ENCODE peak calls at places on chromosomes 16 and 17, in eight cellular contexts. O, H, Q, K, J, V, S and M are unnamed samples.

GRCh38 chr17:66175892-66176291 is 16.0 kb downstream of the CEP112 start:
- DNase-seq in O (no peak), H (no peak), Q (no peak), K (no peak), J (no peak), V (no peak), S (no peak), M (no peak)

GRCh38 chr16:14309001-14309886 is 238.1 kb downstream of the MRTFB start:
- DNase-seq in O (no peak), H (no peak), Q (no peak), K (peak; percentile 88), J (peak; percentile 89), V (no peak), S (no peak), M (no peak)

GRCh38 chr16:695355-696089 is 5.3 kb upstream of the WDR24 start:
- DNase-seq in O (peak; percentile 33), H (no peak), Q (no peak), K (peak; percentile 70), J (no peak), V (peak; percentile 93), S (no peak), M (no peak)

GRCh38 chr16:1309888-1310831 is 724 bp downstream of the UBE2I start:
- DNase-seq in O (peak; percentile 67), H (peak; percentile 49), Q (peak; percentile 52), K (peak; percentile 64), J (peak; percentile 73), V (peak; percentile 74), S (no peak), M (no peak)

GRCh38 chr17:37291351-37291750 is 84.4 kb upstream of the C17orf78 start:
- DNase-seq in O (no peak), H (no peak), Q (no peak), K (no peak), J (no peak), V (no peak), S (no peak), M (no peak)

GRCh38 chr16:87063543-87063942 is 253.6 kb downstream of the C16orf95 start:
- DNase-seq in O (no peak), H (no peak), Q (no peak), K (no peak), J (no peak), V (no peak), S (no peak), M (no peak)

GRCh38 chr16:86994651-86995171 is 322.5 kb downstream of the C16orf95 start:
- DNase-seq in O (no peak), H (no peak), Q (peak; percentile 88), K (no peak), J (no peak), V (no peak), S (no peak), M (peak; percentile 78)

GRCh38 chr17:73304971-73305786 is 6.6 kb downstream of the CDC42EP4 start:
- DNase-seq in O (peak; percentile 61), H (peak; percentile 74), Q (peak; percentile 88), K (no peak), J (no peak), V (peak; percentile 74), S (no peak), M (no peak)

GRCh38 chr17:2792541-2793169 is 3.6 kb upstream of the RAP1GAP2 start:
- DNase-seq in O (no peak), H (no peak), Q (no peak), K (peak; percentile 45), J (no peak), V (no peak), S (no peak), M (no peak)

GRCh38 chr16:89890200-89890599 is 16.8 kb downstream of the TCF25 start:
- DNase-seq in O (no peak), H (no peak), Q (no peak), K (no peak), J (no peak), V (no peak), S (no peak), M (no peak)

GRCh38 chr16:27228036-27228435 is 24.7 kb downstream of the KDM8 start:
- DNase-seq in O (no peak), H (no peak), Q (no peak), K (no peak), J (no peak), V (peak; percentile 26), S (no peak), M (no peak)

GRCh38 chr16:14202697-14203096 is 131.6 kb downstream of the MRTFB start:
- DNase-seq in O (no peak), H (no peak), Q (peak; percentile 47), K (peak; percentile 21), J (no peak), V (no peak), S (peak; percentile 54), M (no peak)

GRCh38 chr16:5393070-5393469 is 295.5 kb upstream of the EEF2KMT start:
- DNase-seq in O (no peak), H (no peak), Q (no peak), K (no peak), J (no peak), V (no peak), S (no peak), M (no peak)

GRCh38 chr16:23650674-23651073 is 9.4 kb downstream of the DCTN5 start:
- DNase-seq in O (no peak), H (no peak), Q (no peak), K (no peak), J (no peak), V (no peak), S (no peak), M (no peak)

GRCh38 chr17:17131876-17132275 is 74.3 kb downstream of the PLD6 start:
- DNase-seq in O (peak; percentile 17), H (no peak), Q (no peak), K (no peak), J (no peak), V (no peak), S (no peak), M (no peak)

GRCh38 chr17:17127730-17128291 is 78.3 kb downstream of the PLD6 start:
- DNase-seq in O (peak; percentile 11), H (peak; percentile 65), Q (no peak), K (no peak), J (no peak), V (no peak), S (no peak), M (no peak)

GRCh38 chr17:17128476-17129075 is 77.6 kb downstream of the PLD6 start:
- DNase-seq in O (peak; percentile 8), H (no peak), Q (no peak), K (no peak), J (no peak), V (no peak), S (no peak), M (no peak)

GRCh38 chr17:17129466-17129865 is 76.7 kb downstream of the PLD6 start:
- DNase-seq in O (peak; percentile 16), H (no peak), Q (no peak), K (no peak), J (no peak), V (no peak), S (no peak), M (no peak)

DNA sequence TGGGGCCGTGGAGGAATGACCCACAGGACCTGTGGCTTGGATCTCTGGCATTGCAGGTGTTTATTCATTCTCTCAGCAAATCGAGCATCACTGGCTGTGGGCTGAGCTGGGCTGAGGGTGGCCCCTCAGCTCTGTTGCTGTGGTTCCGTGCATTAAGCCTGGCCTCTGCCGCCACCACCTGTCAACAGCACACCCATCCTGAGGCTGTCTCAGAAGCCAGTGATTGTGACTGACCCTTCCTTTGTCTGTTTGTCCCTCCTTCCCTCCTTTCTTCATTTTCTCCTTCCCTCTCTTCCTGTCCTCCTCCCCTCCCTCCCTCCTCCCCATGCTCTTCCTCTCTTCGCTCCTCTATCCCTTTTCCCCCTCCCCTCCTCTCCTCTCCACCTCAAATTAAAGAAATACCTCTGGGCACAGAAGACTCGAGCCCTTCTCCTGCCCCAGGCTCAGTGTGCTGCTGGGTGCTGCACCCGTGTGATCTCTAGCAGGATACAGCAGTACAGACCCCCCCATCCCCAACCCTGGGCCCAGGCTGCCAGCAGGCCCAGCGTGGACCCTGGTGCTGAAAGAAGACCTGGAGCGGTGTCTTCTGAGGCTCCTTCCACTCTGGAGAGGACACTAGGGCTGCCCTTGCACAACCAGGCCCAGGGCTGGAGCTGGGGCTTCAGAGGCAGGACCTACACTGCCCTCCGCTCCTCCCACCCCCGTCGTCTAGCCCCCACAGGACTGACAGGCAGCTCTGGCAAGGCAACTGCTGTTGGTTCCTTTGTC is 75.9 kb downstream of the PLD6 start:
- DNase-seq in O (peak; percentile 12), H (no peak), Q (no peak), K (no peak), J (no peak), V (no peak), S (no peak), M (no peak)
- TF ChIP-seq CTCF in O (no peak), H (no peak), Q (no peak), K (no peak), J (peak; percentile 13), V (no peak), S (peak; percentile 65), M (no peak)

GRCh38 chr16:17998550-17998949 is 338.0 kb downstream of the NPIPA8 start:
- DNase-seq in O (no peak), H (no peak), Q (no peak), K (no peak), J (no peak), V (no peak), S (no peak), M (no peak)
- H3K4me3 ChIP-seq in O (no peak overlapping the region), H (no peak overlapping the region), Q (no peak overlapping the region), K (no peak overlapping the region), J (no peak overlapping the region), V (no peak overlapping the region), S (no peak overlapping the region), M (no peak overlapping the region)

GRCh38 chr17:10879110-10879509 is 41.2 kb upstream of the PIRT start:
- DNase-seq in O (peak; percentile 22), H (no peak), Q (no peak), K (peak; percentile 7), J (peak; percentile 7), V (peak; percentile 71), S (no peak), M (no peak)
- TF ChIP-seq CTCF in O (peak; percentile 29), H (no peak), Q (no peak), K (peak; percentile 19), J (peak; percentile 41), V (no peak), S (peak; percentile 56), M (no peak)

GRCh38 chr16:2967721-2968161 is 1.4 kb upstream of the PAQR4 start:
- DNase-seq in O (no peak), H (no peak), Q (no peak), K (no peak), J (no peak), V (no peak), S (no peak), M (no peak)

GRCh38 chr16:2968368-2968737 is 795 bp upstream of the PAQR4 start:
- DNase-seq in O (no peak), H (no peak), Q (no peak), K (peak; percentile 71), J (peak; percentile 52), V (no peak), S (no peak), M (no peak)

GRCh38 chr16:2967211-2967631 is 1.9 kb upstream of the PAQR4 start:
- DNase-seq in O (no peak), H (no peak), Q (no peak), K (no peak), J (no peak), V (no peak), S (no peak), M (no peak)

GRCh38 chr16:2966043-2966802 is 2.1 kb downstream of the KREMEN2 start:
- DNase-seq in O (no peak), H (no peak), Q (no peak), K (no peak), J (no peak), V (no peak), S (no peak), M (no peak)

DNA sequence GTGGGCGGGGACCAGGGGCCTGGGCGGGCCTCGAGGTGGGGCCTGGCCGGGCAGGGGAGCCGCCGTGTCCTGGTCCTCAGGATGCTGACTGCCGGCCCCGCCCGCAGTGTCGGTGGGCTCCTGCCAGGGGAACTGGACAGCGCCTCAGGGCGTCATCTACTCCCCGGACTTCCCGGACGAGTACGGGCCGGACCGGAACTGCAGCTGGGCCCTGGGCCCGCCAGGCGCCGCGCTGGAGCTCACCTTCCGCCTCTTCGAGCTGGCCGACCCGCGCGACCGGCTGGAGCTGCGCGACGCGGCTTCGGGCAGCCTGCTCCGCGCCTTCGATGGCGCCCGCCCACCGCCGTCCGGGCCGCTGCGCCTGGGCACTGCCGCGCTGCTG is 2.4 kb upstream of the PAQR4 start:
- DNase-seq in O (no peak), H (no peak), Q (no peak), K (no peak), J (no peak), V (peak; percentile 62), S (no peak), M (no peak)
- H3K4me3 ChIP-seq in O (no peak overlapping the region), H (no peak overlapping the region), Q (no peak overlapping the region), K (no peak overlapping the region), J (no peak overlapping the region), V (no peak overlapping the region), S (no peak overlapping the region), M (no peak overlapping the region)